ENCODE peak calls at places on chromosomes 12 and 14, in ten cellular contexts. N is HCT116, B is lower leg skin, H is foreskin fibroblast, T is AG04450, A is spleen, Z is PC-9, D is neuronal stem cell, U is lung, C is transverse colon. X is an unnamed sample.

GRCh38 chr12:112122823-112123690 is 2.3 kb upstream of the TRAFD1 start:
- DNase-seq in N (no peak), B (peak; percentile 67), H (peak; percentile 85), T (peak; percentile 88), A (no peak), Z (peak; percentile 83), D (no peak), U (no peak), C (no peak), X (no peak)

GRCh38 chr12:95408201-95408600 is 65.8 kb upstream of the METAP2 start:
- DNase-seq in N (no peak), B (no peak), H (no peak), T (no peak), A (no peak), Z (no peak), D (no peak), U (no peak), C (no peak), X (no peak)

GRCh38 chr14:74582910-74583581 is 29.0 kb downstream of the LTBP2 start:
- DNase-seq in N (no peak), B (no peak), H (peak; percentile 86), T (no peak), A (peak; percentile 51), Z (peak; percentile 85), D (no peak), U (no peak), C (no peak), X (no peak)

GRCh38 chr12:68455676-68456345 is 123.6 kb upstream of the MDM1 start:
- DNase-seq in N (no peak), B (no peak), H (peak; percentile 23), T (no peak), A (peak; percentile 79), Z (no peak), D (no peak), U (no peak), C (no peak), X (no peak)

GRCh38 chr12:48334807-48335206 is 15.9 kb downstream of the ZNF641 start:
- DNase-seq in N (no peak), B (no peak), H (no peak), T (no peak), A (no peak), Z (no peak), D (no peak), U (no peak), C (no peak), X (no peak)

GRCh38 chr12:122830517-122831214 is 4.6 kb upstream of the HIP1R start:
- DNase-seq in N (peak; percentile 87), B (no peak), H (peak; percentile 98), T (no peak), A (peak; percentile 30), Z (peak; percentile 90), D (no peak), U (peak; percentile 56), C (peak; percentile 50), X (no peak)

GRCh38 chr12:132460571-132460970 is 29.4 kb upstream of the FBRSL1 start:
- DNase-seq in N (no peak), B (no peak), H (no peak), T (no peak), A (no peak), Z (no peak), D (no peak), U (no peak), C (no peak), X (no peak)

GRCh38 chr12:110249716-110250225 is 31.3 kb upstream of the ATP2A2 start:
- DNase-seq in N (no peak), B (peak; percentile 74), H (no peak), T (no peak), A (no peak), Z (no peak), D (no peak), U (no peak), C (peak; percentile 76), X (no peak)

GRCh38 chr12:114757926-114758325 is 74.0 kb upstream of the TBX3 start:
- DNase-seq in N (no peak), B (no peak), H (no peak), T (no peak), A (no peak), Z (no peak), D (no peak), U (no peak), C (no peak), X (no peak)

GRCh38 chr12:114764516-114764915 is 80.5 kb upstream of the TBX3 start:
- DNase-seq in N (no peak), B (no peak), H (peak; percentile 56), T (no peak), A (no peak), Z (no peak), D (peak; percentile 18), U (no peak), C (no peak), X (no peak)

GRCh38 chr12:114760151-114760877 is 76.3 kb upstream of the TBX3 start:
- DNase-seq in N (no peak), B (no peak), H (no peak), T (no peak), A (no peak), Z (peak; percentile 59), D (no peak), U (no peak), C (no peak), X (no peak)

GRCh38 chr12:114762490-114763110 is 78.6 kb upstream of the TBX3 start:
- DNase-seq in N (no peak), B (no peak), H (peak; percentile 67), T (peak; percentile 76), A (no peak), Z (no peak), D (no peak), U (no peak), C (no peak), X (no peak)

GRCh38 chr12:114759635-114760034 is 75.7 kb upstream of the TBX3 start:
- DNase-seq in N (no peak), B (no peak), H (no peak), T (no peak), A (no peak), Z (no peak), D (no peak), U (no peak), C (no peak), X (no peak)
- H3K4me3 ChIP-seq in N (no peak overlapping the region), B (no peak overlapping the region), H (no peak overlapping the region), T (no peak overlapping the region), A (no peak overlapping the region), Z (no peak overlapping the region), D (no peak overlapping the region), U (no peak overlapping the region), C (no peak overlapping the region), X (no peak overlapping the region)

GRCh38 chr12:572532-572899 is 90.7 kb downstream of the NINJ2 start:
- DNase-seq in N (peak; percentile 21), B (no peak), H (peak; percentile 28), T (no peak), A (no peak), Z (no peak), D (no peak), U (no peak), C (no peak), X (no peak)

GRCh38 chr12:571795-572531 is 91.3 kb downstream of the NINJ2 start:
- DNase-seq in N (peak; percentile 19), B (peak; percentile 87), H (peak; percentile 58), T (no peak), A (no peak), Z (no peak), D (no peak), U (no peak), C (no peak), X (no peak)

GRCh38 chr12:569803-570236 is 93.4 kb downstream of the NINJ2 start:
- DNase-seq in N (peak; percentile 59), B (peak; percentile 97), H (peak; percentile 95), T (peak; percentile 48), A (peak; percentile 96), Z (peak; percentile 61), D (peak; percentile 87), U (peak; percentile 90), C (peak; percentile 92), X (peak; percentile 90)

GRCh38 chr12:570237-570925 is 92.9 kb downstream of the NINJ2 start:
- DNase-seq in N (peak; percentile 76), B (peak; percentile 96), H (peak; percentile 96), T (peak; percentile 54), A (peak; percentile 85), Z (peak; percentile 85), D (peak; percentile 45), U (peak; percentile 77), C (peak; percentile 85), X (no peak)

DNA sequence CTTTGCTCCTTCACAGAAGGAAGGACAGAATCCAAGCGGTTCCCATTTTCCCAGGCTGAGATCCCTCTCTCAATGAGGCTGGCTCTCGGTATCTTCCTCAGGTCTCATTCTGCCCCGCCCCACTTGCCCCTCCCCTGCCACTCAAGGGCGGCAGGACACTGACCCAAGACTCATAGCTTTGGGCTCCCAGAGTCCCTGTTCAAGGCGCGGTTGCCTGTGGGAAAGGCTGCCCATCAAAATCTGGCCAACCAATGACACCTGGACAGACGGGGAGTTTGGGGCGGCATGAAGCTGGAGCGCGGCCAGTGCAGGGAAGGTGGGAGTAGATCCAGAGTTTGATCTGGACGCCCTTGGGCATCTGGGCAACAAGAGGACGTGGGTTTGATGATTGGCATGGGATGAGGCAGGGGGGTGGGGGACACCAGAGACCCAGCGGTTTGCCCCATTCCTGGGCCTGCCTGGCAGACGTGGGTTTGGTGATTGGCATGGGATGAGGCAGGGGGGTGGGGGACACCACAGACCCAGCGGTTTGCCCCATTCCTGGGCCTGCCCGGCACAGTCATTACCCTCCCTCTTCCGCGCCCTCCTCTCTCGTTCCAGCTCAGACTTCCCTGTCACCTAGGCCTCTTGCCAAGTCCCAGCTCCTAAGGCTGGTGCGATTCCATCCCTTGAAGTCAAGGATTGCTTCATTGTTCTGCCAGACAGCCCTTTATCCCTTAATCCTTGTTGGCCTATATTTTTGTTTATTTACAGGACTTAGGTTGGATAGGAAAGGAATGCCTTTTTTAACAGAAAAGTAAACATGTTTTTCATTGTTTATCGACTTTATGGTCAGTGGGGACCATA is 92.1 kb downstream of the NINJ2 start:
- DNase-seq in N (peak; percentile 81), B (peak; percentile 95), H (peak; percentile 96), T (peak; percentile 26), A (peak; percentile 68), Z (peak; percentile 82), D (no peak), U (peak; percentile 77), C (peak; percentile 82), X (no peak)
- H3K4me3 ChIP-seq in N (peak overlapping the region; percentile 81), B (no peak overlapping the region), H (peak overlapping the region; percentile 72), T (peak overlapping the region; percentile 69), A (peak overlapping the region; percentile 55), Z (peak overlapping the region; percentile 77), D (no peak overlapping the region), U (no peak overlapping the region), C (peak overlapping the region; percentile 51), X (no peak overlapping the region)

DNA sequence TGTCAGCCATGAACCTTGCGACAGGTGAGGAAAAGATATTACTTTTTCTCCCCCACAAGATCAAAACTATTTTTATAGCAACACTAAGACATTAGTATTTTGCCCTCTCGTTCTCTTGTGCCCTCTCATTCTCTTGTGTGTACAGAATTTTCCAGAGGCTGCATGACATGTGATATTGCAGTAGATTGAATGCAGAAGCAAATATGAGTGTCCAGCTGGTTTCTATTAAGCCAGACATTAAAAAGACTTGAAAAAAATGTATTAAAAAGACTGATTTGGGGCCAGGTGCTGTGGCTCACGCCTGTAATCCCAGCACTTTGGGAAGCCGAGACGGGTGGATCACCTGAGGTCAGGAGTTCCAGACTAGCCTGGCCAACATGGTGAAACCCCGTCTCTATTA is 63.7 kb upstream of the ZFP36L1 start:
- DNase-seq in N (no peak), B (no peak), H (peak; percentile 79), T (no peak), A (no peak), Z (no peak), D (no peak), U (no peak), C (no peak), X (no peak)
- H3K4me3 ChIP-seq in N (no peak overlapping the region), B (no peak overlapping the region), H (no peak overlapping the region), T (no peak overlapping the region), A (no peak overlapping the region), Z (no peak overlapping the region), D (no peak overlapping the region), U (no peak overlapping the region), C (no peak overlapping the region), X (no peak overlapping the region)

DNA sequence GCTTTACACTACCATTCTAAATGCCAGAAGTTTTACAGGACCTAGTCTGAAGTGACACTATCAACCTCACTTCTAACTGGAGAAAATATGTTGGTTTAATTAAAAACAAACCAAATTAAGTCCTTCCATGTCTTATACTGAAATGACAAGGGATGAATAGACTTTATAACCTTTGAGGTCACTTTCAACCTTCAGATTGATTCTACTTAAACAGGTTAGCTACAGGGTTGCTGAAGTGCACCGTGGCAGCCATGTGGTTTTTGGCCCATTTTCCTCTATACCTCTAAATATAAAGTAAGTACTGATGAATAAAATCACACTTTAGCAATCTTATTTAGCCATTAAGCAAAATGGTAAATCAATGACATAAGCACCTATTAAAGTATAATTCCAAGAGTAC is 3.9 kb downstream of the SLC38A2 start:
- DNase-seq in N (no peak), B (no peak), H (no peak), T (no peak), A (no peak), Z (no peak), D (no peak), U (no peak), C (no peak), X (no peak)
- H3K4me3 ChIP-seq in N (no peak overlapping the region), B (peak overlapping the region; percentile 83), H (peak overlapping the region; percentile 84), T (peak overlapping the region; percentile 95), A (peak overlapping the region; percentile 97), Z (peak overlapping the region; percentile 94), D (no peak overlapping the region), U (no peak overlapping the region), C (peak overlapping the region; percentile 99), X (peak overlapping the region; percentile 16)